ENCODE peak calls at places on chromosomes 11 and 22, in five cellular contexts. Q is lower leg skin, O is body of pancreas, E is endodermal cell, X is AG04449. Z is an unnamed sample.
A peak's percentile ranks its signal among the peaks of the same experiment; 100 is the strongest.

GRCh38 chr11:115550291-115551059 is 46.3 kb upstream of the CADM1 start:
- DNase-seq in Q (no peak), O (no peak), E (no peak), X (no peak), Z (no peak)

GRCh38 chr11:74909363-74909762 is 39.5 kb downstream of the XRRA1 start:
- DNase-seq in Q (no peak), O (no peak), E (no peak), X (no peak), Z (no peak)

GRCh38 chr11:12090761-12091261 is 19.6 kb upstream of the MICAL2 start:
- DNase-seq in Q (no peak), O (peak; percentile 30), E (no peak), X (no peak), Z (peak; percentile 87)

GRCh38 chr11:48170176-48170839 is 46.3 kb upstream of the OR4B1 start:
- DNase-seq in Q (no peak), O (no peak), E (no peak), X (no peak), Z (no peak)

GRCh38 chr11:93143800-93144199 is 54.0 kb downstream of the SLC36A4 start:
- DNase-seq in Q (no peak), O (no peak), E (no peak), X (no peak), Z (no peak)

GRCh38 chr11:6818967-6819366 is 19.5 kb upstream of the OR6A2 start:
- DNase-seq in Q (no peak), O (no peak), E (no peak), X (no peak), Z (no peak)

GRCh38 chr22:25497269-25497668 is 67.2 kb upstream of the GRK3 start:
- DNase-seq in Q (no peak), O (no peak), E (no peak), X (no peak), Z (no peak)

GRCh38 chr11:31887180-31887579 is 76.1 kb upstream of the PAX6 start:
- DNase-seq in Q (no peak), O (no peak), E (peak; percentile 90), X (no peak), Z (no peak)

GRCh38 chr11:129881570-129882170 is 13.7 kb downstream of the NFRKB start:
- DNase-seq in Q (no peak), O (no peak), E (peak; percentile 89), X (no peak), Z (no peak)

GRCh38 chr11:96337541-96338530 is 5.2 kb downstream of the MAML2 start:
- DNase-seq in Q (no peak), O (peak; percentile 43), E (no peak), X (no peak), Z (no peak)

GRCh38 chr11:6742260-6742659 is 29.5 kb downstream of the OR2AG2 start:
- DNase-seq in Q (no peak), O (no peak), E (no peak), X (no peak), Z (no peak)

GRCh38 chr11:117564321-117564720 is 232.7 kb downstream of the DSCAML1 start:
- DNase-seq in Q (no peak), O (no peak), E (no peak), X (no peak), Z (peak; percentile 5)

GRCh38 chr11:46896719-46897406 is 21.5 kb downstream of the LRP4 start:
- DNase-seq in Q (no peak), O (no peak), E (no peak), X (no peak), Z (no peak)

GRCh38 chr22:26887456-26887855 is 230.1 kb downstream of the MIAT start:
- DNase-seq in Q (no peak), O (no peak), E (no peak), X (peak; percentile 79), Z (no peak)

DNA sequence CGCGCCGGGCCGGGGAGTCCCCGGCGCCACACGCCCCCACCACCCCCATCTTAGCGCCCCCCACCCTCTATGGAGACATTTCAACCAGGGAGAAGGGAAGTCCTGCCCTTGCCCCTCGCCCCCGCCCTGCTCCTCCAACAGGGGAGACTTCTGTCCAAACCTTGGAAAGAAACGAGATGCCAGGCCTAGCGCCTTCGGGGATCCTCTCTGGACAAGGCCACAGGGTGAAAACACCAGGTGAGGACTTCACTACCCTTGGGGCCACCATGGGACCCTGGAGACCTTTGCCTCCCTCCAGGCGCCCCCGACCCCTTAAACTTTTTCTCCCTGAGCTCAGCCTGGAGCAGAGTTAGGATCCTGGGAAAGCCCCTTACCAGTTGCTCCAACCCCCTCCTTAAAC is 11.6 kb upstream of the NPAS4 start:
- DNase-seq in Q (no peak), O (no peak), E (no peak), X (no peak), Z (no peak)
- H3K4me3 ChIP-seq in Q (no peak overlapping the region), O (no peak overlapping the region), E (no peak overlapping the region), X (peak overlapping the region; percentile 59), Z (peak overlapping the region; percentile 36)

GRCh38 chr11:102476812-102477211 is 24.2 kb upstream of the TMEM123 start:
- DNase-seq in Q (peak; percentile 66), O (peak; percentile 83), E (no peak), X (no peak), Z (no peak)

GRCh38 chr11:102478660-102479245 is 26.2 kb upstream of the TMEM123 start:
- DNase-seq in Q (no peak), O (no peak), E (no peak), X (no peak), Z (no peak)

GRCh38 chr11:102479733-102480132 is 27.2 kb upstream of the TMEM123 start:
- DNase-seq in Q (no peak), O (no peak), E (no peak), X (no peak), Z (no peak)

GRCh38 chr11:102473543-102473942 is 21.0 kb upstream of the TMEM123 start:
- DNase-seq in Q (no peak), O (no peak), E (no peak), X (no peak), Z (no peak)

DNA sequence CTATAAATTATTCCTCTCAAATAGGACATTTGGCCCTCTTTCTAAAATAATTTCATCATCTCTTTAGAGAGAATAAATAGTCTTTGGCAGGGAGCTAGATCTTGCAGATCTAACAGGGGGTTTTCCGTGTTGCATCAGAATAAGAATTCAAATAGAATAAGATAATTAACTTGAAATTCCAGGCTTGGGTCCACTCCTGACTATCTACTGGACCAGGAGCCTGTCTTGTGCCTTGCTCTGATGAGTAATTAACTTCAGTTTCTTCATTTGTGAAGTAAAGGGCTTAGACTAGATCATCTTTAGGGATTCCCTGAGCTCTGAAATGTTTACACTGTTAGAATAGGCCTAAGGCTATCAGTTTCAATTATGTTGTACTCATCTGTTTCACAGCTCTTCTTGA is 23.5 kb upstream of the TMEM123 start:
- DNase-seq in Q (no peak), O (no peak), E (no peak), X (no peak), Z (no peak)
- H3K4me3 ChIP-seq in Q (no peak overlapping the region), O (no peak overlapping the region), E (no peak overlapping the region), X (no peak overlapping the region), Z (no peak overlapping the region)

GRCh38 chr11:65826972-65827773 is 6.6 kb upstream of the SNX32 start:
- DNase-seq in Q (no peak), O (no peak), E (no peak), X (no peak), Z (no peak)
- H3K4me3 ChIP-seq in Q (no peak overlapping the region), O (no peak overlapping the region), E (no peak overlapping the region), X (no peak overlapping the region), Z (no peak overlapping the region)

DNA sequence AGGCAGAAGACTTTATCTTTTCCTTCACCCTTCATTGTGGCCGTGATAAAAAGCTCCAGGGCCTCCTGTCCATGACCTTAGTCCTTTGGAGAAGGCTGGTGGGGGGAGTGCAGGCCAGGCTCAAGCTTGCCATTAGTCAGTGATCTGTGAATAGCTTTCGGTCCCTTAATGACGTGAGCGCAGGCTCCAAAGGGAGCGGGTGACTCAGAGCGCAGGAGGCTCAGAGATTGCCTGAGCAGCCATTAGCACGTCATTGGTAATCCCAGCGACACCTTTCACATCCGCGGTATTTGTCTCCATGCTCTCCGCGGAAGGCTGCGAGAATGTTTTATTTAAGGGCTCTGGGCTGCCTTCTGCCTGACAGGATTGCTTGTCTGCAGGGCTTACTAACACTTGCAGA is 458.5 kb downstream of the METTL15 start:
- DNase-seq in Q (peak; percentile 43), O (peak; percentile 63), E (peak; percentile 95), X (peak; percentile 92), Z (no peak)
- H3K4me3 ChIP-seq in Q (no peak overlapping the region), O (no peak overlapping the region), E (peak overlapping the region; percentile 73), X (peak overlapping the region; percentile 0), Z (no peak overlapping the region)